ENCODE peak calls at places on chromosomes 7 and 10, in four cellular contexts. One of them, this sample, is unnamed.

GRCh38 chr7:72437061-72437460 is 24.9 kb upstream of the CALN1 start:
- DNase-seq in lung microvascular endothelial cell: no peak
- DNase-seq in AG08396: no peak
- DNase-seq in iris pigment epithelial cell: no peak
- DNase-seq in this sample: no peak

GRCh38 chr7:107813524-107813923 is 10.5 kb upstream of the SLC26A3 start:
- DNase-seq in lung microvascular endothelial cell: no peak
- DNase-seq in iris pigment epithelial cell: no peak
- DNase-seq in AG08396: no peak
- DNase-seq in this sample: no peak

GRCh38 chr10:11317936-11318670 is 293.3 kb downstream of the USP6NL start:
- DNase-seq in iris pigment epithelial cell: no peak
- DNase-seq in lung microvascular endothelial cell: no peak
- DNase-seq in AG08396: no peak
- DNase-seq in this sample: no peak

GRCh38 chr7:55132890-55133551 is 114.2 kb downstream of the EGFR start:
- DNase-seq in iris pigment epithelial cell: peak
- DNase-seq in lung microvascular endothelial cell: peak
- DNase-seq in AG08396: peak
- DNase-seq in this sample: peak

GRCh38 chr7:7882888-7883287 is 85.7 kb upstream of the GLCCI1 start:
- DNase-seq in iris pigment epithelial cell: no peak
- DNase-seq in AG08396: no peak
- DNase-seq in lung microvascular endothelial cell: no peak
- DNase-seq in this sample: no peak

GRCh38 chr7:74479066-74479781 is 25.5 kb downstream of the GTF2IRD1 start:
- DNase-seq in lung microvascular endothelial cell: peak
- DNase-seq in AG08396: no peak
- DNase-seq in iris pigment epithelial cell: no peak
- DNase-seq in this sample: peak

GRCh38 chr7:33677556-33677955 is 227.8 kb upstream of the BMPER start:
- DNase-seq in iris pigment epithelial cell: peak
- DNase-seq in lung microvascular endothelial cell: no peak
- DNase-seq in AG08396: no peak
- DNase-seq in this sample: no peak

GRCh38 chr7:56537952-56538351 is 421.7 kb upstream of the NUPR2 start:
- DNase-seq in iris pigment epithelial cell: no peak
- DNase-seq in lung microvascular endothelial cell: no peak
- DNase-seq in AG08396: no peak
- DNase-seq in this sample: no peak

GRCh38 chr10:49395741-49396665 is at the start of gene DRGX:
- DNase-seq in lung microvascular endothelial cell: no peak
- DNase-seq in iris pigment epithelial cell: no peak
- DNase-seq in AG08396: no peak
- DNase-seq in this sample: no peak

GRCh38 chr7:118938845-118939244 is 714.3 kb downstream of the ANKRD7 start:
- DNase-seq in lung microvascular endothelial cell: no peak
- DNase-seq in iris pigment epithelial cell: no peak
- DNase-seq in AG08396: no peak
- DNase-seq in this sample: no peak

GRCh38 chr10:77601488-77601887 is 36.1 kb downstream of the KCNMA1 start:
- DNase-seq in lung microvascular endothelial cell: no peak
- DNase-seq in iris pigment epithelial cell: no peak
- DNase-seq in AG08396: peak
- DNase-seq in this sample: peak

GRCh38 chr7:100208911-100209408 is 10.8 kb upstream of the PVRIG start:
- DNase-seq in iris pigment epithelial cell: no peak
- DNase-seq in AG08396: no peak
- DNase-seq in lung microvascular endothelial cell: no peak
- DNase-seq in this sample: no peak

GRCh38 chr7:95688931-95689453 is 83.4 kb upstream of the DYNC1I1 start:
- DNase-seq in AG08396: no peak
- DNase-seq in lung microvascular endothelial cell: no peak
- DNase-seq in iris pigment epithelial cell: peak
- DNase-seq in this sample: peak

This sample was measured in gastrocnemius medialis.